ENCODE peak calls at places on chromosomes 1 and 21, in five cellular contexts. E is H1, R is GM12878, N is GM12891, K is K562. D is an unnamed sample.

GRCh38 chr1:96973605-96974004 is 252.0 kb downstream of the PTBP2 start:
- DNase-seq in E (no peak), R (no peak), N (no peak), K (no peak), D (no peak)

GRCh38 chr1:91011726-91012125 is 10.1 kb downstream of the ZNF644 start:
- DNase-seq in E (no peak), R (no peak), N (no peak), K (no peak), D (no peak)

GRCh38 chr1:113980120-113980519 is 846 bp downstream of the OLFML3 start:
- DNase-seq in E (no peak), R (no peak), N (no peak), K (no peak), D (no peak)

GRCh38 chr1:171984262-171984661 is 143.0 kb downstream of the DNM3 start:
- DNase-seq in E (no peak), R (no peak), N (no peak), K (no peak), D (no peak)

GRCh38 chr1:154445040-154445472 is 39.9 kb downstream of the IL6R start:
- DNase-seq in E (no peak), R (peak), N (peak), K (no peak), D (peak)

GRCh38 chr1:178093150-178093957 is 550 bp upstream of the RASAL2 start:
- DNase-seq in E (peak), R (peak), N (peak), K (peak), D (peak)

GRCh38 chr1:189619682-189620332 is 857.9 kb downstream of the BRINP3 start:
- DNase-seq in E (no peak), R (no peak), N (no peak), K (no peak), D (no peak)

GRCh38 chr1:43444827-43445225 is 8.9 kb downstream of the HYI start:
- DNase-seq in E (no peak), R (no peak), N (no peak), K (peak), D (no peak)

DNA sequence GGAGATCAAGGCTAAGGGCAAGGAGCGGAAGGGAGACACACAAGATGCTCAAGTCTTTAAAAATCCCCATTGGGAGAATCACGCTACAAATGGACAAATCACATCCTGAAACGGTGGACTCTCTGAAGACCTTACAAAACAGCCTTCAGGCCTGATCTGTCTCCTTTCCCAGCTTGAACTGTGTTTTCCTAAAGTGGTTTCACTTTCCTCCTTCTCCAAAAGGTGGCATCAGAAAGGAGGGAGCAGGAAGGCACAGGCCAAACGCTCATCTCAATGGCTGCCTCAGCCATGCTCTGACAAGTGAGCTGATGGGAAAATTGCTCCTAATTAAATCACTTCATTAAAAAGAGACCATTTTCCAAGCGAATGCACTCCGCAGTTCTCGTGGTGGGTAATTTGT is 47.7 kb downstream of the UTP25 start:
- DNase-seq in E (no peak), R (no peak), N (no peak), K (no peak), D (no peak)
- TF ChIP-seq POLR2AphosphoS5 in E (no peak), R (no peak), N (no peak), K (no peak), D (no peak)

DNA sequence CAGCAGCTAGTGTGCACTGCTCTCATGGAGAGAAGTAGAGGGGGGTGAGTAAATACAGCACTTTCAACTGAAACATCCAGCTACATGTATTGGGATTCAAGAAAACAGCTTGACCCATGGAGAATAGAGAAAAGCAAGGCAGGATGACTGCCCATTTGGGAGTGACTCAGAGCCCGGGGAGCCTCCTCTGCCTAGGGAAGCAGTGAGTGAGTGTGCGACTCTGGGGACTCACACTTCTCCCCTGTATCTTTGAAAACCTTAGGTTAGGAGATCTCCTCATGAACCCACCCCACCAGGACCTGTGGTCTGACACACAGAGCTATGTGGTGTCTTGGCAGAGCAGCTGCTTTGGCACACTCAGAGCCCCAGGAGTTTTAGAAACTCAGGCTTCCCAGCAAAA is 81.9 kb upstream of the PTGFR start:
- DNase-seq in E (no peak), R (no peak), N (no peak), K (no peak), D (no peak)
- TF ChIP-seq TAF1 in E (no peak), R (no peak), N (no peak), K (no peak), D (no peak)

DNA sequence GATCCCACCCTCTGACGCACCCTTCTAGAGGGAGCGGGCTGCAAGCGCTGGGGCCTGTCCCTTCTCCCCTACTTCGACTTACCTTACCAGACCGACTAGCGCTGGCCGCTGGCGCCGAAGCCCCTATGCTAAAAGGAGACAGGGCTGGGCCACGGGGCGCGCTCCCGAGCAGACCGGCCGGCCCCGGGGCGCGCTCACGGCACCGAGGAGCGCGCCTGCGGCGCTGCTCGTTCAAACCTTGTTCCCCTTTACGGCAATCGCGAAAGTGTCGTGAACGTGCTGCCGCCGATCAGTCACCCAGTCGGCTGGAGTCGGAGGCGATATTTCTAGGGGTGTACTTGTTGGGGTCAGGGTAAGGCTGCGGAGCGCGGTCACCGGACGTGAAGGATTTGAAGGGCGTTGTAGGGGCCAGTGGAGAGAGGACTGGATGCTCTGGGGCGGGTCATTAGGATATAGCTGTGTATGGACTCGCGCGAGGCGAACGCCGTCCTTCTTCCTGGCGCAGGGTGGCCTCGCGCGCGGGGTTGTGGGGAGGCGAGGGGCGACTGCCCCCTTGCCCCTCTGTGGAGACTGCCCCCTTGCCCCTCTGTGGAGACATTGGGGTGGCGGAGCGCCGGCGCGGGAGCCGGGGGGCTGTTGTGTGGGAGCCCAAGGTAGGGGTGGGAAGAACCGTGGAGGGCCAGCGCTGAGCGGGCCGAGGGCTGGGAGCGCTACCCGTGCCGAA is at the start of the genes CEPT1 and DRAM2:
- DNase-seq in E (peak), R (peak), N (peak), K (peak), D (peak)
- TF ChIP-seq POLR2A in E (peak), R (peak), N (peak), K (peak), D (peak)

GRCh38 chr1:206909167-206909882 is 12.1 kb downstream of the IL24 start:
- DNase-seq in E (no peak), R (no peak), N (no peak), K (peak), D (no peak)
- TF ChIP-seq POLR2AphosphoS5 in E (no peak), R (no peak), N (peak), K (no peak), D (no peak)

DNA sequence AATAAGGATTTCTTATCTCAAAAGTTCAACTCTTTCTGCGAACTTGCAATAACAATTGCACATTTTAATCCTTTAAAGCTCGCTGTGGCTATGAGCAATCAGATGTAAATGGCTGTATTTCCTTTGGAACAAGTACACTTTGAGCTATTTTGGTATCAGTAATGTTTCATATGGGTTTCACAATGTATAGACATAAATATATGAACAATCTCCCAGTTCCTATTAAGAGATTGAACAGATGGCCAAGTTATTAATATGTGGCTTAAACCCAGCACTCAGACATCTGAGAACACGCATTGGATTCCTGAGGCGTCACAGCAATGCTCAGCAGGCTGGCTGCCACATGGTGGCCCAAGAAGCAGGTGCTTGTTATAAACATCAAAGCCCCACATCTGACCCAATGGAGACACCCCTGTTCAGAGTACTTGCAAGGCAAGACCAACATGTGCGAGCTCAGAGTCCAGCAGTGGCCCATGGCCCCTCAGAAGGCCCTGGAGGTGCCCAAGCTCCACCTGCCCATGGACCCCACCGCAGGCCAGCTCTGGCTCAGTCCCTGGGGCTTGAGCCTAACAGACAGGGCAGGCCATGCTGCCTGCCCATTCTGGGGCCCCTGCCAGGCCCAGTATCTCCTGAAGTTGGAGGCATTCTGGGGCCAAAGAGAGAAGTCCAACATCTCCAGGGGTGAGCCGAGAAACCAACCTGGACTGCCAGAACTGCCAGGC is 23.7 kb downstream of the PSMG1 start:
- DNase-seq in E (no peak), R (no peak), N (no peak), K (no peak), D (no peak)
- TF ChIP-seq TAF1 in E (no peak), R (no peak), N (no peak), K (no peak), D (no peak)

GRCh38 chr1:35807614-35808375 is at the start of gene AGO4:
- DNase-seq in E (no peak), R (no peak), N (peak), K (peak), D (peak)

GRCh38 chr1:35809156-35810095 is 1.6 kb downstream of the AGO4 start:
- DNase-seq in E (no peak), R (no peak), N (no peak), K (no peak), D (no peak)

GRCh38 chr1:35810096-35810860 is 2.5 kb downstream of the AGO4 start:
- DNase-seq in E (no peak), R (no peak), N (no peak), K (no peak), D (no peak)

DNA sequence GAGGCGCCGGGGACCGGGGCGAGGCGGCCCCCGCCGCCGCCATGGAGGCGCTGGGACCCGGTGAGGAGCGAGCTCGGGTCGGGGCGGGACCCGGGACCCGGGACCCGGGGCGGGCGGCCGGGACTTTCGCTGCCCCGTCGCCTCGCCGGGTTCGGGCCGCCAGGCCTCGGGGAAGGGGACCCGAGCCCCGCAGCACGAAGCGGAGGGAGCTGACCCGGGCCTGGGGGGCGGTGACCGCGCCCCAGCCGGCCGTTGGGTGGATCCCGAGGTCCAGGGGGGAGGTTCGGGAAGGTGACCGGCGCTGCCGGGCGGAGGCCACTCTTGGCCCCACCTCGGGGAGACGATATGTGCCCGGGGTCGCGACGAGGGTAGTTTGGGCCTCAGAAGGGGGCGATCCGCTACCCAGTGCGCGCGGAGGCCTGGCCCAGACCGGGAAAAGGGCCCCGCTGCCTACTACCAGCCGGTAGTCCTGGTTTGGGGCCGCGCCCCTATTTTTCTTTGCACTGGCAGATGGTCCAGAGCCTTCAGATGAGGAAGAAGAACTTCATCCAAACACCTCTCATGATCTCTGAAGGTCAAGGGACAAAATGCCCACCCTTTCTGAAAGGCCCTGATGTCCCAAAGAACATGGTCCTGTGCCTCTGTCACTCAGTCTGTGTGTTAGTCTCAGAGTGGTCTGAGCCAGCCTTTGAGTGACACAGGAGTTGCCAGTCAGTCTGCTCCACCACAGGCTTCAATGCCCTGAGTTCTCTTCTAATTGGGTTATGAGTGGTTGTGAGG is 750 bp downstream of the AGO4 start:
- DNase-seq in E (no peak), R (no peak), N (peak), K (peak), D (peak)
- TF ChIP-seq POLR2A in E (no peak), R (no peak), N (no peak), K (peak), D (no peak)

GRCh38 chr1:100736324-100736723 is 16.8 kb downstream of the VCAM1 start:
- DNase-seq in E (no peak), R (no peak), N (no peak), K (no peak), D (no peak)

GRCh38 chr1:100731758-100732157 is 12.2 kb downstream of the VCAM1 start:
- DNase-seq in E (no peak), R (no peak), N (no peak), K (no peak), D (no peak)

GRCh38 chr1:100736766-100737165 is 17.2 kb downstream of the VCAM1 start:
- DNase-seq in E (no peak), R (no peak), N (no peak), K (no peak), D (no peak)

GRCh38 chr1:100735244-100735643 is 15.7 kb downstream of the VCAM1 start:
- DNase-seq in E (no peak), R (no peak), N (no peak), K (no peak), D (no peak)

GRCh38 chr1:100734716-100735115 is 15.2 kb downstream of the VCAM1 start:
- DNase-seq in E (no peak), R (no peak), N (no peak), K (no peak), D (no peak)
- TF ChIP-seq POLR2AphosphoS5 in E (no peak), R (no peak), N (no peak), K (no peak), D (no peak)

GRCh38 chr1:229001467-229001866 is 266.2 kb downstream of the RHOU start:
- DNase-seq in E (no peak), R (no peak), N (no peak), K (no peak), D (no peak)
- TF ChIP-seq TAF1 in E (no peak), R (no peak), N (no peak), K (no peak), D (no peak)

DNA sequence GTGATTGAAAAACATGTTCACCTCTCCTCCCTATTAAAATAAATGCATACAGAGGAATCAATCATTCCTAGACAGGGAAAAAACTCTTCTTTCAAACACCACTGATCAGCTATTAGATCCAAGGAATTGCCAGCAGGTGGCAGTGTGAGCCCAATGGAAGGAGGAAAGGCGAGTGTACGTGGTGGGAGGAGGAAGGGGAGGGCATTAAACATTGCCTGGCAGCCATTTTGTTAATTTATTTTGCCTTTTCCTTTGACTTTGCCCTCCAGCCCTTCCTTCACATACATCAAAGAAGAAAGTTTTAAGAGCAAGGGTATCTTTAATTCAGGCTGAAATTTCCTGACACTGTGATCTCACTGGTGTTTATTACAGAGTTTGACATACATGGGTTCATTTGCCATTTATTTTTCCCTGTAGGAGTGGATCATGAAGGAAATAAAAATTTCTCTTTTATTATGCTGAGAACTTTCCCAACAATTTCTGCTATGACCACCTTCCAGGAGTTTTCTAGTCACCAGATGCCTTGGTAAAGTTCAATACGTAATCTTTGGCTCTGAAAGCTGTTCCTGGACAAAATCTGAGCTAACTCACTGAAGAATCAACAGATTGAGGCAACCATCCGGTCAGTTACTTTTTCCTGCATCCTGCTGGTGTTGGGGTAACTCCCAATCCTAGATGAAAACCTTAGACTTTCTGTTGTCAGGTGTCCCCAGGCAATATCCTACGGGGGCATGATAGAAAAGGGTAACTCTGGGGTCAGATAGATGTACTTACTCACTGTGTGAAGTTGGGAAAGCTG is 1.9 kb upstream of the GNAI3 start:
- DNase-seq in E (no peak), R (peak), N (peak), K (peak), D (peak)
- TF ChIP-seq POLR2A in E (no peak), R (no peak), N (no peak), K (peak), D (peak)

GRCh38 chr1:208047476-208047934 is 136.6 kb upstream of the CD34 start:
- DNase-seq in E (no peak), R (no peak), N (no peak), K (no peak), D (no peak)
- TF ChIP-seq POLR2AphosphoS5 in E (no peak), R (no peak), N (no peak), K (no peak), D (no peak)

D was measured in GM12892.